ENCODE peak calls at places on chromosomes 11 and 22, in four cellular contexts. One of them, this sample, is unnamed. For H3K9me2, the result is how much of the 10 kb centered on the place peaks cover.

GRCh38 chr11:76558891-76559290 is 111.7 kb downstream of the LRRC32 start:
- DNase-seq in PC-3: no peak
- DNase-seq in GM23338: no peak
- DNase-seq in GM23248: no peak
- DNase-seq in this sample: no peak

GRCh38 chr11:62680825-62681240 is 2.0 kb upstream of the UBXN1 start:
- DNase-seq in PC-3: peak
- DNase-seq in GM23338: peak
- DNase-seq in GM23248: peak
- DNase-seq in this sample: peak

GRCh38 chr11:45141631-45142030 is 4.8 kb upstream of the PRDM11 start:
- DNase-seq in PC-3: no peak
- DNase-seq in GM23338: no peak
- DNase-seq in GM23248: no peak
- DNase-seq in this sample: no peak

GRCh38 chr11:36431429-36432092 is 78.5 kb downstream of the TRAF6 start:
- DNase-seq in PC-3: peak
- DNase-seq in GM23338: no peak
- DNase-seq in GM23248: peak
- DNase-seq in this sample: no peak

GRCh38 chr11:113778111-113778910 is 1.3 kb upstream of the CLDN25 start:
- DNase-seq in PC-3: peak
- DNase-seq in GM23338: no peak
- DNase-seq in GM23248: peak
- DNase-seq in this sample: no peak

GRCh38 chr11:114705280-114706024 is 27.1 kb downstream of the NXPE2 start:
- DNase-seq in PC-3: no peak
- DNase-seq in GM23338: no peak
- DNase-seq in GM23248: no peak
- DNase-seq in this sample: no peak

GRCh38 chr22:35315855-35316745 is 16.4 kb downstream of the TOM1 start:
- DNase-seq in PC-3: no peak
- DNase-seq in GM23338: no peak
- DNase-seq in GM23248: no peak
- DNase-seq in this sample: no peak

GRCh38 chr11:14446701-14447169 is 52.9 kb downstream of the COPB1 start:
- DNase-seq in PC-3: peak
- DNase-seq in GM23338: no peak
- DNase-seq in GM23248: peak
- DNase-seq in this sample: no peak

GRCh38 chr11:121741954-121742361 is 289.2 kb upstream of the SORL1-AS1 start:
- DNase-seq in PC-3: no peak
- DNase-seq in GM23338: no peak
- DNase-seq in GM23248: peak
- DNase-seq in this sample: no peak

GRCh38 chr22:44340271-44341239 is 27.8 kb upstream of the SHISAL1 start:
- DNase-seq in PC-3: no peak
- DNase-seq in GM23338: no peak
- DNase-seq in GM23248: no peak
- DNase-seq in this sample: no peak

GRCh38 chr11:120441592-120441991 is 70.0 kb upstream of the GRIK4 start:
- DNase-seq in PC-3: no peak
- DNase-seq in GM23338: no peak
- DNase-seq in GM23248: no peak
- DNase-seq in this sample: no peak

GRCh38 chr11:17719940-17720795 is 797 bp downstream of the MYOD1 start:
- DNase-seq in PC-3: no peak
- DNase-seq in GM23338: peak
- DNase-seq in GM23248: peak
- DNase-seq in this sample: no peak

GRCh38 chr11:71106671-71107070 is 145.7 kb downstream of the SHANK2 start:
- DNase-seq in PC-3: no peak
- DNase-seq in GM23338: no peak
- DNase-seq in GM23248: no peak
- DNase-seq in this sample: no peak

GRCh38 chr22:35231585-35232084 is 25.7 kb upstream of the HMGXB4 start:
- DNase-seq in PC-3: peak
- DNase-seq in GM23338: peak
- DNase-seq in GM23248: peak
- DNase-seq in this sample: peak

GRCh38 chr11:125947419-125948277 is 1.8 kb downstream of the VSIG10L2 start:
- DNase-seq in PC-3: no peak
- DNase-seq in GM23338: no peak
- DNase-seq in GM23248: no peak
- DNase-seq in this sample: no peak

GRCh38 chr11:36352919-36353318 is 56.8 kb downstream of the PRR5L start:
- DNase-seq in PC-3: no peak
- DNase-seq in GM23338: no peak
- DNase-seq in GM23248: no peak
- DNase-seq in this sample: no peak

GRCh38 chr11:110173775-110174644 is 80.8 kb downstream of the ZC3H12C start:
- DNase-seq in PC-3: peak
- DNase-seq in GM23338: peak
- DNase-seq in GM23248: peak
- DNase-seq in this sample: peak

DNA sequence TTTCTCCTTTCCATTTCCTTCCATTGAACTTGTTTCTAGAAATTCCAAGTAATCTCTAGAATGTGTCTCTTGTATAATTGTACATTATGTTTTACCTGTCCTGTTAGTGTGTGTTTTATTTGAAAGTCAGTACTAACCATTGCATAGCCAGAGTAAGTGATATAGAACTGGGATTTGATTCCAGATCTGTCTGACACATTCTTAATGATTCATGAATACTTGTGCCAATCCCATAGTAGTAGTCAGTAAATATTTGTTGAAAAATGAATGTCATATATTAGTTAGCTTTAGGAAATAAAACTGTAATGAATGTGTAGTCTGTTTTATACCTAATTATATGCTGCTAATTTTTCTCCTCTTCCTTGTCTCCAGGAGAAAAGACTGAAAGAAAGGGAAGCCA is 186.9 kb downstream of the DDX10 start:
- DNase-seq in PC-3: peak
- DNase-seq in GM23338: no peak
- DNase-seq in GM23248: no peak
- DNase-seq in this sample: no peak
- H3K9me2 ChIP-seq in PC-3: under half
- H3K9me2 ChIP-seq in GM23338: under half
- H3K9me2 ChIP-seq in GM23248: under half
- H3K9me2 ChIP-seq in this sample: under half

GRCh38 chr11:127018683-127019279 is 18.2 kb upstream of the KIRREL3 start:
- DNase-seq in PC-3: no peak
- DNase-seq in GM23338: no peak
- DNase-seq in GM23248: no peak
- DNase-seq in this sample: no peak

GRCh38 chr11:127013550-127013949 is 13.0 kb upstream of the KIRREL3 start:
- DNase-seq in PC-3: no peak
- DNase-seq in GM23338: no peak
- DNase-seq in GM23248: no peak
- DNase-seq in this sample: no peak

DNA sequence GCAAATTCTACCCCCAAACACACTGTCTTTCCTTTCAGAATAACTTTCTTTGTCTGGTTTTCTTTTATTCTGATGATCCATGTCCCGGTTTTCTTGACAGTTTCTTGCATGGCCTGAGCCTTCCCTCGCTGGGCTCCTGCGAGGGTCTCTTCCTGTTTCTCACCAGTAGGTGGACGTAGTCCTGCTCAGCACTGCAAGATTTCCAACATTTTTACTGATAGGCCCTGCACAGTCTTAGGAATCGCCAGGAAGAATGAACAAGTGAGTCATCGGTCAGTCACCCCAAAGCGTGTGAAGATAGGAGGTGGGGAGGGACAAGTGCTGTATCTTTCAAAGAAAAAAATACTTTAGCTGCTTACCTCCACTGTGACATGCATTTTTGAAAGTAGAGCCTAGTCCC is 16.9 kb upstream of the KIRREL3 start:
- DNase-seq in PC-3: peak
- DNase-seq in GM23338: peak
- DNase-seq in GM23248: peak
- DNase-seq in this sample: no peak
- TF ChIP-seq EZH2phosphoT487 in PC-3: no peak
- TF ChIP-seq EZH2phosphoT487 in GM23338: no peak
- TF ChIP-seq EZH2phosphoT487 in GM23248: no peak
- TF ChIP-seq EZH2phosphoT487 in this sample: no peak

GRCh38 chr22:40463727-40464126 is 93.3 kb downstream of the SGSM3 start:
- DNase-seq in PC-3: no peak
- DNase-seq in GM23338: no peak
- DNase-seq in GM23248: no peak
- DNase-seq in this sample: peak
- H3K4me2 ChIP-seq in PC-3: no peak
- H3K4me2 ChIP-seq in GM23338: no peak
- H3K4me2 ChIP-seq in GM23248: no peak
- H3K4me2 ChIP-seq in this sample: peak

GRCh38 chr11:28837599-28837998 is 729.4 kb downstream of the METTL15 start:
- DNase-seq in PC-3: no peak
- DNase-seq in GM23338: no peak
- DNase-seq in GM23248: no peak
- DNase-seq in this sample: no peak
- H3K9me2 ChIP-seq in PC-3: under half
- H3K9me2 ChIP-seq in GM23338: under half
- H3K9me2 ChIP-seq in GM23248: under half
- H3K9me2 ChIP-seq in this sample: under half

GRCh38 chr11:5922749-5923426 is 19.2 kb upstream of the OR56A3 start:
- DNase-seq in PC-3: peak
- DNase-seq in GM23338: no peak
- DNase-seq in GM23248: peak
- DNase-seq in this sample: no peak
- TF ChIP-seq EZH2phosphoT487 in PC-3: no peak
- TF ChIP-seq EZH2phosphoT487 in GM23338: no peak
- TF ChIP-seq EZH2phosphoT487 in GM23248: no peak
- TF ChIP-seq EZH2phosphoT487 in this sample: no peak

DNA sequence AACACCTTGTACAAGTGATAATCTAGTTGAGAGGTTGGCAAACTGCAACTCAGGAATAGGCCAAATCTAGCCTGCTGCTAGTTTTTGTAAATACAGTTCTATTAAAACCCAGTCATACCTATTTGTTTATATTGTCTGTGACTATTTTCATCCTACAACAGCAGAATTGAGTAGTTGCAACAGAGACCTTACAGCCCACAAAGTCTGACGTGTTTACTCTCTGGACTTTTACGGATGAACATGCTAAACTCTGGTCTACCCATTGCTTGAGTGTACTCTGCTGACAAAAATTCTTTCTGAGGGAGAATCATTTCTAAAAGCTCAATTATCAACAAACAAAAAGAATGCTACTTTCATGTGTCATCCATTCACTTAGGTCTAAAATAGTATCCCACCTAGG is 287.0 kb downstream of the DYNC2H1 start:
- DNase-seq in PC-3: no peak
- DNase-seq in GM23338: no peak
- DNase-seq in GM23248: peak
- DNase-seq in this sample: no peak
- H3K4me2 ChIP-seq in PC-3: no peak
- H3K4me2 ChIP-seq in GM23338: no peak
- H3K4me2 ChIP-seq in GM23248: peak
- H3K4me2 ChIP-seq in this sample: no peak

DNA sequence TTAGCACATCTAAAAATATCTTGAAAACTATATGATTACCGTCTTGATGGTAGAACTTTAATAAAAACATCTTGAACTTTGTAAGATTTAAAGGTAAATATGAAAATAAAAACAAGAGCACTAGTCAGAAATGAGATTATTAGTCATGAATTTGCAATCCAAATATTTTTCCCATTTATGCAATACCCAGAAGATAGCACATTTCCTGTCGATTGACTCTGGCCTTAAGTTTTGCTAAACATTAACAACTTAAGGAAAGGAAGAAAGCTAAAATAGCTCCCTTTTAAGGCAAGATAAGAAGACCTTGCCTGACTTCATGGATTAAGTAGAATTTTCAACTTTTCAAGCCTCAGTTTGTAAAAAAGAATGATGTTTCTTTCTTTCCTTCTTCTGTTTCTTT is 1374.7 kb upstream of the RAG2 start:
- DNase-seq in PC-3: peak
- DNase-seq in GM23338: no peak
- DNase-seq in GM23248: no peak
- DNase-seq in this sample: no peak
- H3K9me2 ChIP-seq in PC-3: under half
- H3K9me2 ChIP-seq in GM23338: under half
- H3K9me2 ChIP-seq in GM23248: under half
- H3K9me2 ChIP-seq in this sample: under half

DNA sequence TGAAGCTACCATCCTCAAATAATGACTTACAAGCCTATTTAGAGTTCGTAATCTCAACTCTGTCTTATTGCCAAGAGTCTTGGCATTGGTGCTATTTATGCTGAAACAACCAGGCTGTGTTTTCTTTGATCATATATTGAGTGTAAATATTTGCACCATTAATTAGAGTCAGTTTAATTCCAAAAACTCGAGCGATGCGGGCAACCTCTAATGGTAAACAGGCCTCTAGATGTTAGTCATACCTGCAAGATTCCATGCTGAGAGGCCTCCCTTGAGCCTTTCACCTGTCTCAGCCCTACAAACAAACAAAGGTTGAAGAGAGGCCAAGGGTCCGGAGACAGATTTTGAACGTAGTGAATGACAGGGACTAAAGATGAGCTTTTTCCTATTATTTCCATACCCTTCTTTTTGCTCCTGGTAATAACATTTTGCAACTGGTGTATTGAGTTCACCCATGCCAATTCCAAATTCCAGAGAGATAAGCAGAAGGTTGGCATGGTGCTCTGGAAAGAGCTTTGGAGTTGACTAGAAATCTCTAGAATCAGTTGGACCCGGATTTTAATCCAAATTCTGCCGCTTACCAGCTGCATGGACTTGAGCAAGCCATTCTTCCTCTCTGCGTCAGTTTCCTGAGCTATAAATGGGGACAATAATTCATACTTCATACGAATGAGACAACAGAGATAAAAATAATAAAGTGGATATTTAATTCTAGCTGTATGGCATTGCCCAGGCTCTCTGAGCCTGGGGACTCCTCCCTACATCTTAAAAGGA is 99.1 kb upstream of the ANO1 start:
- DNase-seq in PC-3: no peak
- DNase-seq in GM23338: no peak
- DNase-seq in GM23248: no peak
- DNase-seq in this sample: no peak
- TF ChIP-seq EZH2phosphoT487 in PC-3: no peak
- TF ChIP-seq EZH2phosphoT487 in GM23338: no peak
- TF ChIP-seq EZH2phosphoT487 in GM23248: no peak
- TF ChIP-seq EZH2phosphoT487 in this sample: no peak